ENCODE peak calls at places on chromosomes 5 and 9, in five cellular contexts. G is neuronal stem cell, R is H9, F is H1, L is trophoblast cell. D is an unnamed sample.

GRCh38 chr5:37900692-37901091 is 60.9 kb upstream of the GDNF start:
- DNase-seq in L (no peak), G (no peak), R (peak; percentile 42), F (no peak), D (peak; percentile 55)

GRCh38 chr5:138177936-138178515 is 404 bp downstream of the BRD8 start:
- DNase-seq in F (no peak), R (no peak), L (peak; percentile 8), G (no peak), D (peak; percentile 52)

GRCh38 chr9:34510506-34511159 is 12.2 kb downstream of the ENHO start:
- DNase-seq in L (no peak), F (no peak), G (no peak), R (no peak), D (no peak)

GRCh38 chr9:117002686-117003085 is 315.6 kb downstream of the TRIM32 start:
- DNase-seq in G (no peak), L (no peak), R (no peak), F (no peak), D (no peak)

GRCh38 chr5:73213566-73213998 is 40.6 kb downstream of the TMEM174 start:
- DNase-seq in L (no peak), G (no peak), F (no peak), R (no peak), D (no peak)

GRCh38 chr5:170941788-170942187 is 80.0 kb downstream of the RANBP17 start:
- DNase-seq in L (no peak), F (no peak), G (no peak), R (no peak), D (no peak)

GRCh38 chr5:159765034-159765433 is 151.2 kb upstream of the ADRA1B start:
- DNase-seq in R (no peak), G (no peak), F (no peak), L (peak; percentile 28), D (no peak)

GRCh38 chr9:80951675-80952074 is 737.7 kb downstream of the TLE1 start:
- DNase-seq in F (no peak), G (no peak), R (no peak), L (no peak), D (no peak)

GRCh38 chr5:1041225-1042186 is 32.9 kb downstream of the NKD2 start:
- DNase-seq in G (no peak), L (no peak), R (no peak), F (no peak), D (no peak)

GRCh38 chr9:79824265-79824664 is 252.5 kb downstream of the TLE4 start:
- DNase-seq in G (no peak), R (no peak), L (no peak), F (no peak), D (no peak)

GRCh38 chr9:133665096-133665495 is 28.9 kb downstream of the DBH start:
- DNase-seq in F (no peak), G (no peak), R (no peak), L (no peak), D (no peak)

GRCh38 chr9:17863213-17863883 is 284.5 kb downstream of the SH3GL2 start:
- DNase-seq in F (no peak), R (no peak), L (no peak), G (no peak), D (no peak)

GRCh38 chr5:97245371-97245770 is 62.3 kb upstream of the RIOK2 start:
- DNase-seq in R (no peak), F (no peak), L (no peak), G (peak; percentile 59), D (no peak)

GRCh38 chr5:138752951-138753793 is at the start of gene CTNNA1:
- DNase-seq in L (peak; percentile 80), G (peak; percentile 68), F (no peak), R (peak; percentile 89), D (peak; percentile 75)

GRCh38 chr9:7961076-7961475 is 161.5 kb upstream of the DMAC1 start:
- DNase-seq in R (no peak), F (no peak), L (no peak), G (no peak), D (no peak)

GRCh38 chr9:130857864-130858730 is 23.0 kb downstream of the ABL1 start:
- DNase-seq in R (no peak), F (no peak), L (no peak), G (no peak), D (peak; percentile 90)

GRCh38 chr5:53008751-53009150 is 19.6 kb downstream of the ITGA2 start:
- DNase-seq in G (no peak), L (no peak), R (no peak), F (no peak), D (peak; percentile 77)

GRCh38 chr9:88651682-88652633 is 117.0 kb downstream of the NXNL2 start:
- DNase-seq in F (no peak), G (no peak), L (peak; percentile 93), R (no peak), D (peak; percentile 98)

GRCh38 chr9:131545003-131545785 is at the start of gene PRRT1B:
- DNase-seq in F (no peak), L (peak; percentile 64), R (no peak), G (no peak), D (no peak)

GRCh38 chr5:148963679-148964078 is 99.2 kb downstream of the SH3TC2 start:
- DNase-seq in F (no peak), R (no peak), G (no peak), L (no peak), D (peak; percentile 47)

GRCh38 chr5:96125335-96125891 is 163.8 kb upstream of the ELL2 start:
- DNase-seq in R (no peak), L (no peak), G (no peak), F (no peak), D (peak; percentile 33)
- H2AFZ ChIP-seq in R (no peak overlapping the region), L (no peak overlapping the region), G (peak overlapping the region; percentile 18), F (peak overlapping the region; percentile 69), D (no peak overlapping the region)

GRCh38 chr5:176361437-176362097 is at the start of gene KIAA1191:
- DNase-seq in R (peak; percentile 92), G (peak; percentile 79), L (peak; percentile 82), F (no peak), D (peak; percentile 92)

GRCh38 chr5:176364765-176365662 is at the start of gene ARL10:
- DNase-seq in G (peak; percentile 46), L (no peak), F (no peak), R (peak; percentile 43), D (peak; percentile 15)

GRCh38 chr5:176362098-176362442 is 506 bp upstream of the KIAA1191 start:
- DNase-seq in R (no peak), L (no peak), F (no peak), G (no peak), D (no peak)

GRCh38 chr5:176359658-176360057 is 1.9 kb downstream of the KIAA1191 start:
- DNase-seq in R (no peak), F (no peak), L (no peak), G (no peak), D (peak; percentile 54)

GRCh38 chr5:176360894-176361436 is 599 bp downstream of the KIAA1191 start:
- DNase-seq in L (no peak), G (peak; percentile 27), F (no peak), R (no peak), D (no peak)
- H3K18ac ChIP-seq in L (peak overlapping the region; percentile 44), G (peak overlapping the region; percentile 98), F (peak overlapping the region; percentile 32), R (peak overlapping the region; percentile 15), D (peak overlapping the region; percentile 82)

GRCh38 chr5:109560554-109560953 is 129.2 kb upstream of the MAN2A1 start:
- DNase-seq in G (no peak), L (no peak), R (no peak), F (no peak), D (no peak)

GRCh38 chr5:109563692-109564091 is 126.0 kb upstream of the MAN2A1 start:
- DNase-seq in G (no peak), L (no peak), F (no peak), R (no peak), D (no peak)

GRCh38 chr5:109561447-109561846 is 128.3 kb upstream of the MAN2A1 start:
- DNase-seq in G (no peak), L (no peak), F (no peak), R (no peak), D (no peak)

GRCh38 chr5:109566361-109566760 is 123.4 kb upstream of the MAN2A1 start:
- DNase-seq in R (no peak), F (no peak), G (no peak), L (no peak), D (no peak)

GRCh38 chr5:109563189-109563588 is 126.5 kb upstream of the MAN2A1 start:
- DNase-seq in G (no peak), R (no peak), L (no peak), F (no peak), D (no peak)
- H2BK12ac ChIP-seq in G (no peak overlapping the region), R (no peak overlapping the region), L (no peak overlapping the region), F (no peak overlapping the region), D (no peak overlapping the region)

DNA sequence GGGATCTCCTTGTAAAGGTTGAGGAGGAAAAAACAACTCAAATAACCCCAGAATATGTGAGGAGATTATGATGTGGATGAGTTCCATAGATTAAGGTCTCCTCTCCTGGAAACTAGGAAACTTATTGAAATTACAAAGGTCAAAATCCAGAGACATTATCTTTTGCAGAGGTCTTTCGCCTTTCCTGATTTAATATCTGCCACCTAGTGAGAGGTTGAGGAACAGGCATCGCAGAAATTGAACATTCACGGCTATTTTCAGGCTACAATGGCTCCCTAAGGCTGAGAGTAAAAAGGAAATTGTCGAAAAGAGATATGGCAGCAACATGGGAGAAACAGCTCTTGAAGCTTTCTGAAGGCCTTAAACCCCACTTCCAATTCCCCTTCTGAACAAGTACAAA is 127.5 kb upstream of the PLCXD3 start:
- DNase-seq in F (no peak), G (no peak), R (no peak), L (no peak), D (no peak)
- H2AFZ ChIP-seq in F (peak overlapping the region; percentile 55), G (peak overlapping the region; percentile 81), R (no peak overlapping the region), L (no peak overlapping the region), D (no peak overlapping the region)

GRCh38 chr9:121557581-121558422 is 58.2 kb upstream of the GGTA1 start:
- DNase-seq in G (peak; percentile 30), L (peak; percentile 46), R (peak; percentile 72), F (no peak), D (peak; percentile 97)
- H3K18ac ChIP-seq in G (peak overlapping the region; percentile 61), L (peak overlapping the region; percentile 25), R (no peak overlapping the region), F (peak overlapping the region; percentile 87), D (peak overlapping the region; percentile 97)

GRCh38 chr5:177362871-177363507 is 5.3 kb downstream of the RGS14 start:
- DNase-seq in F (no peak), L (no peak), R (peak; percentile 83), G (peak; percentile 55), D (peak; percentile 49)
- H2BK12ac ChIP-seq in F (peak overlapping the region; percentile 68), L (peak overlapping the region; percentile 22), R (no peak overlapping the region), G (peak overlapping the region; percentile 7), D (no peak overlapping the region)

DNA sequence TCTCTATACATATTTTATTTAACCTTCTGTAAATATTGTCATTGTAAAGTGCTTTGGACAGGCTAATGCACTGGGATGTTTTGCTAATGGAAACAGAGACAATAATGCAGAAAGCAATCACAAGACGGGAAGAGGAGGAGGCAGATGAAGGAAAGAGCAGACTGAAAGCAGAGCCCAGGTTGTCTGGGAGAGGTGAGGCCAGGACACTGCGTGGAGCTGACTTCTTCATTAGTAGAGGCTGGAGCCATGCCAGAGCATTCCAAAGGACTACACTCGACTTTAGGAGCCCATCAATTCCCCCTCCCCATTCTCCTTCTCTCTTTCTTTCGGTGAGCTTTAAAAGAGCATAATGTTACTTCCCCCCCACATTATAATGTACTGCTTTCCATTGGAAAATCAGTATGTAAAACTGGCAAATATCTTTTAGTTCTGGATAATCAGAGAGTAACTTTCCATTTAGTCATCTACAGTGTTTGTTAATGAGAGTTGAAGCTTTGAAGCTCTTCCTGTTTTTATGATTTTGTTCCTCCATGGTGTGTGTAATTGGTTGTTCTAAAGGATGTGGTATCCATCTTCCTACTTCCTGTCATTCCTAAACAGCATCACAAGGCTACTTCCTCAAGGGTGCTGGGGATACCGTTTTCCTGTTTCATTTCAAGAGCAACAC is 307.4 kb upstream of the MPDZ start:
- DNase-seq in F (no peak), G (no peak), R (no peak), L (no peak), D (peak; percentile 6)
- H2AFZ ChIP-seq in F (peak overlapping the region; percentile 29), G (peak overlapping the region; percentile 68), R (no peak overlapping the region), L (no peak overlapping the region), D (no peak overlapping the region)